ENCODE peak calls at places on chromosome 1, in five cellular contexts. K, A, Q, G and T are unnamed samples.

GRCh38 chr1:240258910-240259309 is 167.2 kb downstream of the FMN2 start:
- DNase-seq in K (no peak), Q (peak; percentile 92), G (no peak), A (no peak), T (no peak)

GRCh38 chr1:56516539-56517252 is 62.7 kb downstream of the PLPP3 start:
- DNase-seq in Q (peak; percentile 65), K (no peak), A (no peak), G (no peak), T (peak; percentile 59)

GRCh38 chr1:8223531-8223930 is 94.4 kb upstream of the SLC45A1 start:
- DNase-seq in K (no peak), A (no peak), G (no peak), Q (no peak), T (no peak)

GRCh38 chr1:147167361-147167760 is 4.9 kb downstream of the PRKAB2 start:
- DNase-seq in Q (peak; percentile 96), K (no peak), A (no peak), G (no peak), T (no peak)

GRCh38 chr1:230833511-230833910 is 34.8 kb downstream of the C1orf198 start:
- DNase-seq in A (no peak), K (no peak), Q (no peak), G (no peak), T (no peak)

GRCh38 chr1:78831731-78832360 is 174.7 kb downstream of the ADGRL4 start:
- DNase-seq in Q (peak; percentile 96), G (no peak), K (no peak), A (no peak), T (no peak)

GRCh38 chr1:38198099-38198498 is 151.5 kb upstream of the POU3F1 start:
- DNase-seq in A (no peak), G (no peak), Q (no peak), K (no peak), T (no peak)

GRCh38 chr1:201095581-201096531 is 16.4 kb downstream of the CACNA1S start:
- DNase-seq in K (no peak), A (no peak), Q (no peak), G (peak; percentile 15), T (no peak)

GRCh38 chr1:3695326-3696217 is 43.3 kb downstream of the TP73 start:
- DNase-seq in A (no peak), Q (peak; percentile 4), G (no peak), K (peak; percentile 42), T (no peak)

GRCh38 chr1:9687120-9687875 is 35.8 kb downstream of the PIK3CD start:
- DNase-seq in Q (peak; percentile 92), K (peak; percentile 70), G (peak; percentile 49), A (peak; percentile 56), T (peak; percentile 97)

GRCh38 chr1:64921761-64922160 is 44.6 kb downstream of the JAK1 start:
- DNase-seq in K (no peak), A (no peak), Q (no peak), G (no peak), T (no peak)

GRCh38 chr1:17475729-17476128 is 36.3 kb upstream of the RCC2 start:
- DNase-seq in K (no peak), A (no peak), G (no peak), Q (peak; percentile 66), T (no peak)